ENCODE peak calls at places on chromosomes 7 and 10, in six cellular contexts. G is left ventricle myocardium inferior, F is kidney, Z is OCI-LY7, I is heart right ventricle, U is mesendoderm. D is an unnamed sample. For H3K4me1, the result is how much of the 10 kb centered on the place peaks cover.

GRCh38 chr10:132227851-132228390 is 41.2 kb downstream of the DPYSL4 start:
- DNase-seq in G (no peak), F (peak), Z (no peak), I (peak), U (no peak), D (no peak)

GRCh38 chr10:113628607-113629153 is 35.2 kb downstream of the NRAP start:
- DNase-seq in G (no peak), F (no peak), Z (no peak), I (no peak), U (no peak), D (no peak)

GRCh38 chr7:42074079-42074478 is 162.9 kb downstream of the GLI3 start:
- DNase-seq in G (no peak), F (no peak), Z (no peak), I (no peak), U (no peak), D (no peak)

GRCh38 chr10:31602541-31603244 is 283.7 kb downstream of the ZEB1 start:
- DNase-seq in G (peak), F (peak), Z (no peak), I (peak), U (peak), D (peak)

GRCh38 chr10:100912013-100912608 is 652 bp upstream of the SLF2 start:
- DNase-seq in G (no peak), F (no peak), Z (no peak), I (no peak), U (peak), D (no peak)

GRCh38 chr7:37495574-37496184 is 47.0 kb upstream of the ELMO1 start:
- DNase-seq in G (no peak), F (no peak), Z (peak), I (no peak), U (peak), D (no peak)

GRCh38 chr10:47077941-47078340 is 166.7 kb downstream of the PTPN20 start:
- DNase-seq in G (no peak), F (no peak), Z (no peak), I (no peak), U (no peak), D (no peak)

GRCh38 chr7:346116-346898 is 56.3 kb downstream of the FOXL3 start:
- DNase-seq in G (no peak), F (no peak), Z (no peak), I (peak), U (no peak), D (no peak)

GRCh38 chr10:132630666-132631347 is 93.2 kb downstream of the INPP5A start:
- DNase-seq in G (peak), F (peak), Z (no peak), I (peak), U (no peak), D (peak)

GRCh38 chr7:28958235-28958945 is at the start of gene TRIL:
- DNase-seq in G (peak), F (peak), Z (no peak), I (peak), U (peak), D (peak)

GRCh38 chr10:88565072-88565471 is 18.0 kb downstream of the RNLS start:
- DNase-seq in G (no peak), F (no peak), Z (peak), I (no peak), U (peak), D (no peak)

GRCh38 chr7:135597181-135597925 is 39.6 kb downstream of the NUP205 start:
- DNase-seq in G (no peak), F (no peak), Z (no peak), I (no peak), U (no peak), D (no peak)

GRCh38 chr10:103723557-103723956 is 131.8 kb downstream of the SH3PXD2A start:
- DNase-seq in G (no peak), F (no peak), Z (no peak), I (no peak), U (no peak), D (no peak)

GRCh38 chr7:4787947-4788626 is 12.7 kb downstream of the AP5Z1 start:
- DNase-seq in G (no peak), F (no peak), Z (no peak), I (no peak), U (no peak), D (peak)

GRCh38 chr10:17386616-17387075 is 67.7 kb downstream of the ST8SIA6 start:
- DNase-seq in G (peak), F (no peak), Z (no peak), I (peak), U (no peak), D (no peak)

GRCh38 chr10:24115403-24115802 is 93.5 kb upstream of the KIAA1217 start:
- DNase-seq in G (no peak), F (no peak), Z (no peak), I (no peak), U (no peak), D (no peak)

GRCh38 chr10:76942556-76943416 is 694.8 kb downstream of the KCNMA1 start:
- DNase-seq in G (no peak), F (no peak), Z (no peak), I (no peak), U (peak), D (no peak)

GRCh38 chr7:117581424-117581823 is 101.6 kb downstream of the CFTR start:
- DNase-seq in G (no peak), F (no peak), Z (no peak), I (no peak), U (no peak), D (no peak)

GRCh38 chr10:12194752-12195271 is 879 bp downstream of the NUDT5 start:
- DNase-seq in G (peak), F (no peak), Z (peak), I (peak), U (peak), D (peak)

GRCh38 chr7:1402110-1402790 is 57.0 kb downstream of the MICALL2 start:
- DNase-seq in G (no peak), F (peak), Z (no peak), I (no peak), U (no peak), D (no peak)

GRCh38 chr7:1407883-1408282 is 51.4 kb downstream of the MICALL2 start:
- DNase-seq in G (no peak), F (peak), Z (no peak), I (no peak), U (no peak), D (no peak)

GRCh38 chr7:1402791-1403755 is 56.2 kb downstream of the MICALL2 start:
- DNase-seq in G (no peak), F (peak), Z (no peak), I (no peak), U (no peak), D (no peak)

GRCh38 chr7:1403844-1404404 is 55.3 kb downstream of the MICALL2 start:
- DNase-seq in G (no peak), F (peak), Z (no peak), I (no peak), U (peak), D (no peak)

GRCh38 chr7:1404881-1405548 is 54.3 kb downstream of the MICALL2 start:
- DNase-seq in G (no peak), F (peak), Z (no peak), I (no peak), U (peak), D (no peak)
- H3K4me1 ChIP-seq in G (under half), F (under half), Z (under half), I (under half), U (under half), D (under half)

DNA sequence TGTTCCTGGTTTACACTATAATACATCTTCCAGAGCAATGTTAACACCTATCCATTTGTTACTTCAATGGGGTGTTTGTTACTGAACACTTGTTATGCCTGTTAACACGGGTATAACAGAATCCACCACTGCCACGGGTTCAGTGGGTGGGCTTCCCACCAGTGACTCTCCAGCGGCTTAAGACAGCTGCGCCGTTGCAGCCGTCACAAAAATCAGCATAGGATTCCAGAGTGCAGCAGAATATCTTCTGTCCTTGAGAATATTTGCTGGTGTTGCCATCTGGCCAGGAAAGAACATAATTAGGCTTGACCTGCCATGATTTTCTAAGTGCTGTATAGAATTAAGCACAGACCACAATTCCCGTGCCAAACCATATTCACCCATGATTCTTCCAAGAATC is 95.2 kb downstream of the FRMD4A start:
- DNase-seq in G (no peak), F (no peak), Z (no peak), I (no peak), U (no peak), D (no peak)
- H3K4me1 ChIP-seq in G (under half), F (under half), Z (under half), I (under half), U (under half), D (under half)

GRCh38 chr7:139115104-139115503 is 5.6 kb upstream of the ZC3HAV1 start:
- DNase-seq in G (no peak), F (no peak), Z (no peak), I (no peak), U (no peak), D (no peak)
- H3K4me1 ChIP-seq in G (under half), F (under half), Z (under half), I (under half), U (under half), D (under half)

GRCh38 chr7:104972510-104972909 is 41.5 kb upstream of the KMT2E start:
- DNase-seq in G (no peak), F (no peak), Z (no peak), I (no peak), U (no peak), D (no peak)

GRCh38 chr7:104973909-104974415 is 40.0 kb upstream of the KMT2E start:
- DNase-seq in G (no peak), F (no peak), Z (no peak), I (no peak), U (no peak), D (no peak)

GRCh38 chr7:104976966-104977636 is 36.9 kb upstream of the KMT2E start:
- DNase-seq in G (no peak), F (no peak), Z (no peak), I (no peak), U (no peak), D (no peak)

GRCh38 chr7:104971290-104972071 is 42.5 kb upstream of the KMT2E start:
- DNase-seq in G (no peak), F (no peak), Z (no peak), I (no peak), U (no peak), D (no peak)

DNA sequence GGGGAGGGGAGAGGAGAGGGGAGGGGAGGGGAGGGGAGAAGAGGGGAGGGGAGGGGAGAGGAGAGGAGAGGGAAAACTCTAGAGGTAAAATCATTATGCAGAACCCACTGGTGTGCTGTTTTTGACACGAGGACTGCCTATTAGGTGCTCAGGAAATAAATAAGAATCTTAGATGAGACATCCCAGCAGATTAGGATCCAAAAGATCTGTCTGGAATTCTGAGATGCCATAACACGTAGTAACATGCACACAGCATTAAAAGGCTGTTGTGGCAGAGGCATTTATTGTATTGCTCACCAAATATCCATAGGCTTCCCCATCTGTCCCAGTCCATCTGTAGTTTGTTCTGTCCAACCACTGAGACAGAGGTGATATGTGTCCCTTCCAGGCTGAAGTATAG is 40.8 kb upstream of the KMT2E start:
- DNase-seq in G (no peak), F (no peak), Z (no peak), I (no peak), U (no peak), D (no peak)
- H3K4me1 ChIP-seq in G (half or more), F (under half), Z (under half), I (half or more), U (under half), D (under half)

GRCh38 chr7:105828141-105828540 is 48.3 kb downstream of the ATXN7L1 start:
- DNase-seq in G (no peak), F (no peak), Z (no peak), I (no peak), U (no peak), D (no peak)

GRCh38 chr7:105831824-105832535 is 44.4 kb downstream of the ATXN7L1 start:
- DNase-seq in G (no peak), F (no peak), Z (no peak), I (no peak), U (no peak), D (no peak)

GRCh38 chr7:105827106-105827870 is 49.1 kb downstream of the ATXN7L1 start:
- DNase-seq in G (no peak), F (no peak), Z (no peak), I (no peak), U (no peak), D (no peak)

GRCh38 chr7:105830405-105831218 is 45.8 kb downstream of the ATXN7L1 start:
- DNase-seq in G (no peak), F (no peak), Z (no peak), I (no peak), U (peak), D (no peak)

GRCh38 chr7:105829681-105830322 is 46.6 kb downstream of the ATXN7L1 start:
- DNase-seq in G (no peak), F (no peak), Z (no peak), I (no peak), U (no peak), D (no peak)
- H3K4me1 ChIP-seq in G (under half), F (under half), Z (under half), I (under half), U (under half), D (under half)

DNA sequence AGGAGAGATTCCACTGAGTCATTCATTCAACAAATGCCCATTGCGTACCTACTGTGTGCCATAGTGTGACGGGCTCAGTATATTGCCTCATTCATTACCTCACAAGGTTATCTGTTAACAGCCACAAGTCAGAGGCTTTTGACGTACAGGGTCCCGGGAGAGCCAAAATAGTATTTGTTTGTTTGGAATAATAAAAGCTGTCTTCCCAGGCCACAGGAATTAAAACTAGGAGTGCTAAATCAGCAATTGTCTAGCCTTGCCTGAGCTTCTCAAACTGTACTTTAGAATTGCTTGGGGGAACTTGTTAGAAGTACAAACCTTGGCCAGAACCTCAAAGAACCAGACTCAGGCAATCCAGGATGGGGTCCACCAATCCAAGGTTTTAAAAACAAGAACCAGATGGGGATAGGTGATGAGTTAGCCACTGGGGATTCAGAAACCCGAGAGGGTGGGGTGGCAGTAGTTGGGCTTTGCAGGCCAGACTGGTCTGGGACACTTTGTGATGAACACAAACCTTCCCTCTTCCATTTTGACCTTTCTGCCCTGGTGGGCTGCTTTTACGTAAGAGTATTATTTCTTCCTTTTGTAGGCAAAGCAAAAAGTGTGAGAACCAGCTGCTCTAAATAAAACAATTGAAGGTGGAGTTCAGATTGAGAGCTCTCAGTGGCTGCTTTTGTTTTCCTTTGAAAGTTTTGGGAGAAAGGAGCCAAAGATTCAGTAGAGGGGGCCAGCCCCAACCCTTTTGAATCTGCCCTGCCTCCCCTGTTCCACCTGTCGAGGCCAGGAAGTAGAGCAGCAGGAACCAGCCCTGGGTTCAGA is 113.0 kb upstream of the ANLN start:
- DNase-seq in G (no peak), F (no peak), Z (no peak), I (no peak), U (no peak), D (peak)
- H3K4me1 ChIP-seq in G (half or more), F (under half), Z (under half), I (half or more), U (under half), D (half or more)

GRCh38 chr7:128359336-128359735 is 2.2 kb downstream of the PRRT4 start:
- DNase-seq in G (no peak), F (no peak), Z (no peak), I (no peak), U (no peak), D (no peak)

GRCh38 chr7:128357366-128357662 is 4.2 kb downstream of the PRRT4 start:
- DNase-seq in G (no peak), F (no peak), Z (no peak), I (no peak), U (no peak), D (no peak)

GRCh38 chr7:128358233-128358632 is 3.3 kb downstream of the PRRT4 start:
- DNase-seq in G (no peak), F (no peak), Z (no peak), I (no peak), U (no peak), D (no peak)

GRCh38 chr7:128361463-128362441 is at the start of gene PRRT4:
- DNase-seq in G (peak), F (no peak), Z (no peak), I (peak), U (peak), D (peak)

GRCh38 chr7:128359939-128360338 is 1.6 kb downstream of the PRRT4 start:
- DNase-seq in G (no peak), F (no peak), Z (no peak), I (no peak), U (no peak), D (no peak)
- H3K4me1 ChIP-seq in G (under half), F (under half), Z (under half), I (under half), U (under half), D (under half)

GRCh38 chr10:35423505-35424306 is 87.4 kb downstream of the CCNY start:
- DNase-seq in G (no peak), F (no peak), Z (no peak), I (no peak), U (no peak), D (no peak)
- H3K4me1 ChIP-seq in G (half or more), F (half or more), Z (under half), I (half or more), U (under half), D (half or more)

D was measured in sigmoid colon.